ENCODE peak calls at places on chromosome 10, in four cellular contexts. One of them, this sample, is unnamed. For H3K4me1, the result is how much of the 10 kb centered on the place peaks cover.

GRCh38 chr10:125799446-125799845 is 23.6 kb downstream of the UROS start:
- DNase-seq in GM12878: no peak
- DNase-seq in H1: no peak
- DNase-seq in HepG2: no peak
- DNase-seq in this sample: no peak

GRCh38 chr10:131846224-131847101 is 54.3 kb upstream of the PPP2R2D start:
- DNase-seq in GM12878: no peak
- DNase-seq in HepG2: no peak
- DNase-seq in H1: peak
- DNase-seq in this sample: no peak

GRCh38 chr10:29877798-29878491 is 181.4 kb downstream of the JCAD start:
- DNase-seq in H1: no peak
- DNase-seq in HepG2: no peak
- DNase-seq in GM12878: no peak
- DNase-seq in this sample: no peak

GRCh38 chr10:97277551-97277950 is 14.9 kb downstream of the ARHGAP19 start:
- DNase-seq in H1: no peak
- DNase-seq in HepG2: no peak
- DNase-seq in GM12878: no peak
- DNase-seq in this sample: no peak

GRCh38 chr10:108112218-108112617 is 947.7 kb upstream of the SORCS1 start:
- DNase-seq in H1: no peak
- DNase-seq in HepG2: no peak
- DNase-seq in GM12878: no peak
- DNase-seq in this sample: peak

GRCh38 chr10:128180843-128181242 is 54.6 kb upstream of the MKI67 start:
- DNase-seq in GM12878: no peak
- DNase-seq in H1: no peak
- DNase-seq in HepG2: no peak
- DNase-seq in this sample: no peak

GRCh38 chr10:30742471-30742870 is 112.9 kb upstream of the LYZL2 start:
- DNase-seq in H1: no peak
- DNase-seq in GM12878: peak
- DNase-seq in HepG2: no peak
- DNase-seq in this sample: no peak

GRCh38 chr10:22824984-22825383 is 102.9 kb upstream of the ARMC3 start:
- DNase-seq in HepG2: peak
- DNase-seq in H1: no peak
- DNase-seq in GM12878: no peak
- DNase-seq in this sample: no peak

GRCh38 chr10:117350905-117351304 is 24.3 kb downstream of the PDZD8 start:
- DNase-seq in GM12878: no peak
- DNase-seq in H1: no peak
- DNase-seq in HepG2: no peak
- DNase-seq in this sample: no peak

GRCh38 chr10:61933857-61934559 is 32.5 kb downstream of the ARID5B start:
- DNase-seq in HepG2: no peak
- DNase-seq in GM12878: no peak
- DNase-seq in H1: no peak
- DNase-seq in this sample: no peak

GRCh38 chr10:4213441-4213840 is 428.4 kb upstream of the KLF6 start:
- DNase-seq in H1: no peak
- DNase-seq in HepG2: no peak
- DNase-seq in GM12878: no peak
- DNase-seq in this sample: no peak

GRCh38 chr10:125709553-125710266 is 9.8 kb upstream of the EDRF1 start:
- DNase-seq in GM12878: no peak
- DNase-seq in H1: no peak
- DNase-seq in HepG2: no peak
- DNase-seq in this sample: no peak

GRCh38 chr10:81127931-81128330 is 590.2 kb downstream of the SH2D4B start:
- DNase-seq in H1: no peak
- DNase-seq in GM12878: no peak
- DNase-seq in HepG2: no peak
- DNase-seq in this sample: no peak

GRCh38 chr10:132408367-132408781 is 11.4 kb downstream of the PWWP2B start:
- DNase-seq in HepG2: no peak
- DNase-seq in GM12878: no peak
- DNase-seq in H1: no peak
- DNase-seq in this sample: no peak

GRCh38 chr10:11823989-11824346 is 812 bp downstream of the PROSER2 start:
- DNase-seq in H1: no peak
- DNase-seq in HepG2: no peak
- DNase-seq in GM12878: no peak
- DNase-seq in this sample: no peak

GRCh38 chr10:60942604-60943269 is 1.2 kb downstream of the RHOBTB1 start:
- DNase-seq in GM12878: no peak
- DNase-seq in HepG2: no peak
- DNase-seq in H1: no peak
- DNase-seq in this sample: no peak

GRCh38 chr10:86178401-86179142 is 188.0 kb downstream of the GRID1 start:
- DNase-seq in H1: peak
- DNase-seq in GM12878: no peak
- DNase-seq in HepG2: peak
- DNase-seq in this sample: peak

GRCh38 chr10:71359364-71360046 is 37.2 kb upstream of the CDH23 start:
- DNase-seq in GM12878: no peak
- DNase-seq in H1: no peak
- DNase-seq in HepG2: no peak
- DNase-seq in this sample: no peak

GRCh38 chr10:113776553-113776952 is 25.1 kb downstream of the PLEKHS1 start:
- DNase-seq in HepG2: no peak
- DNase-seq in H1: no peak
- DNase-seq in GM12878: no peak
- DNase-seq in this sample: no peak

GRCh38 chr10:121751191-121751760 is 153.0 kb upstream of the FGFR2 start:
- DNase-seq in H1: no peak
- DNase-seq in GM12878: no peak
- DNase-seq in HepG2: no peak
- DNase-seq in this sample: no peak

GRCh38 chr10:15540729-15541128 is 169.6 kb upstream of the FAM171A1 start:
- DNase-seq in GM12878: no peak
- DNase-seq in HepG2: no peak
- DNase-seq in H1: no peak
- DNase-seq in this sample: no peak

GRCh38 chr10:109963439-109963838 is 40.1 kb upstream of the XPNPEP1 start:
- DNase-seq in HepG2: no peak
- DNase-seq in GM12878: no peak
- DNase-seq in H1: no peak
- DNase-seq in this sample: no peak

GRCh38 chr10:3229815-3230214 is 57.2 kb upstream of the PITRM1 start:
- DNase-seq in HepG2: no peak
- DNase-seq in H1: no peak
- DNase-seq in GM12878: no peak
- DNase-seq in this sample: no peak

GRCh38 chr10:4330626-4331025 is 495.4 kb upstream of the AKR1E2 start:
- DNase-seq in HepG2: no peak
- DNase-seq in GM12878: no peak
- DNase-seq in H1: no peak
- DNase-seq in this sample: no peak

GRCh38 chr10:70462349-70462984 is 16.1 kb upstream of the PALD1 start:
- DNase-seq in GM12878: no peak
- DNase-seq in HepG2: no peak
- DNase-seq in H1: no peak
- DNase-seq in this sample: no peak

GRCh38 chr10:84478155-84478554 is 149.8 kb downstream of the CCSER2 start:
- DNase-seq in H1: no peak
- DNase-seq in HepG2: no peak
- DNase-seq in GM12878: no peak
- DNase-seq in this sample: no peak

GRCh38 chr10:14409247-14409646 is 78.5 kb upstream of the FRMD4A start:
- DNase-seq in HepG2: no peak
- DNase-seq in GM12878: no peak
- DNase-seq in H1: no peak
- DNase-seq in this sample: no peak

GRCh38 chr10:83165164-83165563 is 974.1 kb upstream of the GHITM start:
- DNase-seq in GM12878: no peak
- DNase-seq in H1: no peak
- DNase-seq in HepG2: no peak
- DNase-seq in this sample: no peak

GRCh38 chr10:125772112-125772863 is 3.3 kb downstream of the MMP21 start:
- DNase-seq in H1: no peak
- DNase-seq in GM12878: no peak
- DNase-seq in HepG2: no peak
- DNase-seq in this sample: no peak

GRCh38 chr10:87684001-87684628 is 24.4 kb downstream of the PAPSS2 start:
- DNase-seq in GM12878: no peak
- DNase-seq in H1: no peak
- DNase-seq in HepG2: no peak
- DNase-seq in this sample: no peak

GRCh38 chr10:51077507-51077906 is 3.2 kb downstream of the PRKG1 start:
- DNase-seq in GM12878: no peak
- DNase-seq in H1: no peak
- DNase-seq in HepG2: no peak
- DNase-seq in this sample: no peak

GRCh38 chr10:51074238-51075028 is at the start of gene PRKG1:
- DNase-seq in H1: peak
- DNase-seq in GM12878: no peak
- DNase-seq in HepG2: peak
- DNase-seq in this sample: peak

GRCh38 chr10:51075802-51076201 is 1.5 kb downstream of the PRKG1 start:
- DNase-seq in GM12878: no peak
- DNase-seq in HepG2: no peak
- DNase-seq in H1: no peak
- DNase-seq in this sample: no peak

GRCh38 chr10:51073461-51074237 is 638 bp upstream of the PRKG1 start:
- DNase-seq in H1: peak
- DNase-seq in HepG2: no peak
- DNase-seq in GM12878: no peak
- DNase-seq in this sample: no peak

DNA sequence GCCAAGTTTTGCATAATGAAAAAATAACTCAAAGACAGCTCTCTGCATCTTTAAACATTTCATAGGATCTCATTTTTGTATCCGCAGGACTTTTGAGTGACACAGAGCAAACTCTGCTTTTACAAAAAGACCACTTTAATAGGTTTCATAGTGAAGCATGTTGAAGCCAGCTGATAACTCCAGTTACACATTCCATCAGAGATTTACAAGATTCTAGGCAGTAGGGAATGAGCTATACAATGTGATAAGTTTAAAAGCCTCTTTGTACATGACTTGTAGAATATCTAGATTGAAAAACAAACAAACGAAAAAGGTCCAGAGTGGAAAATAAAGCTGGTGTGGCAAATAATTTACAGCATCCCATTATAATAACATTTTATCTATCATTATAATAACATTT is 2.2 kb downstream of the PRKG1 start:
- DNase-seq in H1: no peak
- DNase-seq in HepG2: no peak
- DNase-seq in GM12878: no peak
- DNase-seq in this sample: no peak
- TF ChIP-seq YY1 in H1: no peak
- TF ChIP-seq YY1 in HepG2: no peak
- TF ChIP-seq YY1 in GM12878: no peak
- TF ChIP-seq YY1 in this sample: no peak

GRCh38 chr10:68668972-68669371 is 52.1 kb upstream of the CCAR1 start:
- DNase-seq in H1: no peak
- DNase-seq in GM12878: no peak
- DNase-seq in HepG2: no peak
- DNase-seq in this sample: no peak

GRCh38 chr10:68665841-68666240 is 55.2 kb upstream of the CCAR1 start:
- DNase-seq in HepG2: no peak
- DNase-seq in GM12878: no peak
- DNase-seq in H1: no peak
- DNase-seq in this sample: no peak

GRCh38 chr10:68666280-68666760 is 54.7 kb upstream of the CCAR1 start:
- DNase-seq in H1: no peak
- DNase-seq in GM12878: no peak
- DNase-seq in HepG2: no peak
- DNase-seq in this sample: no peak

DNA sequence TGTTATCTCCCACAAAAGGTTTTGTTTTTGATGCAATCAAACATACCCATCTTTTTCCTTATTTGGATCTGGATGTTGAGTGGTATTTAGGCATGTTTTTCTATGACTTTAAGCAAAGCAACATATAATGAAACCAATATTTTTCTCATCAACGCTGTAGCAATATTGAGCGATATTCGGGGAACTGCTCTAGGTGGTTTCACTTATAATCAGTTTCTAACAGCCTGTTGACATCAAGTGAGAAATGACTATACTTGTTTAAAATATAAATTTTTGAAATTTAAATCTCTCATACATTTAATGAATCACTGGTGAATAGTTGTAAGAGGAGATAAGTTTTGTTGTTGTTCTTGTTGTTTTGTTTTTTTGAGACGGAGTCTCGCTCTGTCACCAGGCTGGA is 52.8 kb upstream of the CCAR1 start:
- DNase-seq in H1: no peak
- DNase-seq in GM12878: no peak
- DNase-seq in HepG2: no peak
- DNase-seq in this sample: no peak
- TF ChIP-seq SUZ12 in H1: no peak
- TF ChIP-seq SUZ12 in GM12878: no peak
- TF ChIP-seq SUZ12 in HepG2: no peak
- TF ChIP-seq SUZ12 in this sample: no peak

GRCh38 chr10:927131-927530 is 4.4 kb downstream of the LARP4B start:
- DNase-seq in H1: no peak
- DNase-seq in HepG2: no peak
- DNase-seq in GM12878: no peak
- DNase-seq in this sample: no peak

GRCh38 chr10:931326-932318 is at the start of gene LARP4B:
- DNase-seq in H1: peak
- DNase-seq in HepG2: peak
- DNase-seq in GM12878: peak
- DNase-seq in this sample: peak

GRCh38 chr10:932589-932988 is 1.1 kb upstream of the LARP4B start:
- DNase-seq in GM12878: no peak
- DNase-seq in HepG2: no peak
- DNase-seq in H1: no peak
- DNase-seq in this sample: no peak

GRCh38 chr10:930415-931325 is 835 bp downstream of the LARP4B start:
- DNase-seq in H1: peak
- DNase-seq in HepG2: peak
- DNase-seq in GM12878: no peak
- DNase-seq in this sample: no peak

GRCh38 chr10:929965-930364 is 1.5 kb downstream of the LARP4B start:
- DNase-seq in GM12878: no peak
- DNase-seq in HepG2: no peak
- DNase-seq in H1: no peak
- DNase-seq in this sample: no peak
- H3K4me1 ChIP-seq in GM12878: under half
- H3K4me1 ChIP-seq in HepG2: half or more
- H3K4me1 ChIP-seq in H1: under half
- H3K4me1 ChIP-seq in this sample: under half

DNA sequence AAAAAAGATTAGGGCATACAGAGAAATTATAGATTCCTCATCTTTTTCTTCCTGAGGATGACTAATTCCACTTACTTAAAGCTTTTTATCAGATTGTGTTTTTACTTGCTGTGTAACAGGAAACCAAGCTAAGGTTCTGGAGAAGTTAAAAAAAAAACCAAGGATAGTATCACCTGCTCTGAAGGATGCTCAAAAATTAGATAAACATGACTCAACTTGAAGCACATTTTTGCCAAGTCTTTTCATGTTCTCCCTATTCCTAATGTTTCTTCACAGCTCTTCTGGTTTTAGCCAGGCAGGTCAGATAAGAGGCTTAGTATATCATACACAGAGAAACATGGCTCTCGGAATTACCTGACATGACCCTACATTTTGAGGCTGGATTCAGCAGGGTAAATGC is 90.3 kb downstream of the CPEB3 start:
- DNase-seq in GM12878: no peak
- DNase-seq in HepG2: no peak
- DNase-seq in H1: no peak
- DNase-seq in this sample: no peak
- TF ChIP-seq YY1 in GM12878: no peak
- TF ChIP-seq YY1 in HepG2: no peak
- TF ChIP-seq YY1 in H1: no peak
- TF ChIP-seq YY1 in this sample: no peak